ENCODE peak calls at places on chromosome 10, in four cellular contexts. S is breast epithelium, T is NCI-H748 treated with DMSO at 0.1 percent for 48 hours, H is uterus. X is an unnamed sample.

GRCh38 chr10:124736491-124737136 is 7.6 kb downstream of the FAM53B start:
- DNase-seq in S (no peak), H (peak; percentile 86), T (no peak), X (peak; percentile 85)

GRCh38 chr10:122374859-122375721 is 582 bp downstream of the PLEKHA1 start:
- DNase-seq in T (no peak), S (peak; percentile 56), H (peak; percentile 64), X (no peak)

GRCh38 chr10:65993451-65993850 is 932.4 kb upstream of the LRRTM3 start:
- DNase-seq in S (no peak), T (no peak), H (no peak), X (no peak)

GRCh38 chr10:124010024-124010423 is 83.4 kb downstream of the CHST15 start:
- DNase-seq in H (no peak), S (no peak), T (no peak), X (no peak)

GRCh38 chr10:76150139-76150885 is 718.9 kb downstream of the LRMDA start:
- DNase-seq in T (no peak), S (no peak), H (peak; percentile 42), X (no peak)

GRCh38 chr10:37948210-37948609 is 28.2 kb downstream of the ZNF25 start:
- DNase-seq in S (no peak), T (no peak), H (no peak), X (no peak)

GRCh38 chr10:43086321-43086942 is 9.6 kb downstream of the RET start:
- DNase-seq in H (no peak), T (no peak), S (no peak), X (no peak)

GRCh38 chr10:63763744-63764143 is 242.5 kb downstream of the REEP3 start:
- DNase-seq in H (no peak), T (no peak), S (no peak), X (no peak)

GRCh38 chr10:89475137-89475536 is 60.3 kb downstream of the SLC16A12 start:
- DNase-seq in S (no peak), T (no peak), H (no peak), X (no peak)

GRCh38 chr10:101330236-101331225 is 23.4 kb upstream of the BTRC start:
- DNase-seq in S (no peak), T (no peak), H (no peak), X (no peak)

GRCh38 chr10:7534480-7534852 is 123.6 kb upstream of the SFMBT2 start:
- DNase-seq in H (no peak), S (no peak), T (no peak), X (no peak)

GRCh38 chr10:33813871-33814270 is 479.4 kb upstream of the NRP1 start:
- DNase-seq in T (no peak), H (no peak), S (no peak), X (no peak)

GRCh38 chr10:113111900-113112853 is 162.1 kb downstream of the TCF7L2 start:
- DNase-seq in S (no peak), T (no peak), H (no peak), X (no peak)

GRCh38 chr10:71774916-71775702 is 1.8 kb upstream of the VSIR start:
- DNase-seq in S (no peak), T (no peak), H (no peak), X (no peak)

GRCh38 chr10:74145133-74145532 is 5.5 kb downstream of the AP3M1 start:
- DNase-seq in S (no peak), H (no peak), T (no peak), X (no peak)

GRCh38 chr10:133257489-133258065 is 19.1 kb downstream of the ADAM8 start:
- DNase-seq in H (peak; percentile 48), S (peak; percentile 71), T (no peak), X (no peak)

GRCh38 chr10:34580643-34581042 is 234.5 kb downstream of the PARD3 start:
- DNase-seq in T (no peak), S (no peak), H (no peak), X (no peak)

GRCh38 chr10:113384181-113384580 is 168.7 kb upstream of the HABP2 start:
- DNase-seq in H (no peak), S (no peak), T (no peak), X (no peak)

GRCh38 chr10:71382757-71383156 is 14.0 kb upstream of the CDH23 start:
- DNase-seq in T (no peak), S (no peak), H (no peak), X (no peak)

GRCh38 chr10:63520463-63521388 is 475 bp upstream of the REEP3 start:
- DNase-seq in S (peak; percentile 66), T (peak; percentile 25), H (peak; percentile 63), X (peak; percentile 88)

GRCh38 chr10:25641576-25641975 is 292.5 kb upstream of the MYO3A start:
- DNase-seq in T (no peak), S (no peak), H (no peak), X (no peak)

GRCh38 chr10:53839437-53840039 is 961.5 kb downstream of the PCDH15 start:
- DNase-seq in H (no peak), S (no peak), T (peak; percentile 4), X (no peak)

GRCh38 chr10:63684257-63684936 is 163.2 kb downstream of the REEP3 start:
- DNase-seq in S (no peak), H (no peak), T (no peak), X (no peak)

GRCh38 chr10:132485391-132485790 is 52.2 kb upstream of the INPP5A start:
- DNase-seq in T (no peak), H (no peak), S (no peak), X (no peak)

GRCh38 chr10:61476529-61476928 is 23.3 kb upstream of the TMEM26 start:
- DNase-seq in S (no peak), H (no peak), T (no peak), X (no peak)

GRCh38 chr10:56856569-56856968 is 495.5 kb upstream of the ZWINT start:
- DNase-seq in T (no peak), S (no peak), H (no peak), X (no peak)

GRCh38 chr10:61869772-61870520 is 31.6 kb upstream of the ARID5B start:
- DNase-seq in T (no peak), H (no peak), S (no peak), X (no peak)

GRCh38 chr10:78763651-78764395 is 304.9 kb upstream of the ZMIZ1 start:
- DNase-seq in H (peak; percentile 74), S (no peak), T (no peak), X (no peak)